ENCODE peak calls at places on chromosome 1, in seven cellular contexts. One of them, this sample, is unnamed.

GRCh38 chr1:11731719-11732283 is 4.1 kb upstream of the AGTRAP start:
- DNase-seq in stimulated activated naive B cell treated with anti-CD40 and anti-IgM and Interleukin-4, amounts not matched to agents 10 μg/mL and 1 μg/mL and 100 μg/mL, for 72 hours: no peak
- DNase-seq in fibroblast of mammary gland: peak; percentile 42
- DNase-seq in AG04450: peak; percentile 37
- DNase-seq in stimulated activated naive CD8-positive, alpha-beta T cell treated with anti-CD3 and anti-CD28 coated beads, Interleukin-15, Interleukin-2, amounts not matched to agents 100 U/mL and 50 U/mL, for 24 hours: peak; percentile 48
- DNase-seq in Ammon's horn: peak; percentile 95
- DNase-seq in prostate gland: peak; percentile 77
- DNase-seq in this sample: no peak

GRCh38 chr1:202084791-202085681 is 37.7 kb upstream of the GPR37L1 start:
- DNase-seq in stimulated activated naive B cell treated with anti-CD40 and anti-IgM and Interleukin-4, amounts not matched to agents 10 μg/mL and 1 μg/mL and 100 μg/mL, for 72 hours: no peak
- DNase-seq in fibroblast of mammary gland: no peak
- DNase-seq in AG04450: no peak
- DNase-seq in stimulated activated naive CD8-positive, alpha-beta T cell treated with anti-CD3 and anti-CD28 coated beads, Interleukin-15, Interleukin-2, amounts not matched to agents 100 U/mL and 50 U/mL, for 24 hours: no peak
- DNase-seq in Ammon's horn: peak; percentile 94
- DNase-seq in prostate gland: peak; percentile 76
- DNase-seq in this sample: no peak

GRCh38 chr1:23371987-23372386 is 2.4 kb upstream of the ZNF436 start:
- DNase-seq in stimulated activated naive B cell treated with anti-CD40 and anti-IgM and Interleukin-4, amounts not matched to agents 10 μg/mL and 1 μg/mL and 100 μg/mL, for 72 hours: no peak
- DNase-seq in fibroblast of mammary gland: peak; percentile 32
- DNase-seq in AG04450: no peak
- DNase-seq in stimulated activated naive CD8-positive, alpha-beta T cell treated with anti-CD3 and anti-CD28 coated beads, Interleukin-15, Interleukin-2, amounts not matched to agents 100 U/mL and 50 U/mL, for 24 hours: no peak
- DNase-seq in Ammon's horn: no peak
- DNase-seq in prostate gland: no peak
- DNase-seq in this sample: no peak

GRCh38 chr1:88210088-88210825 is 473.8 kb upstream of the PKN2 start:
- DNase-seq in stimulated activated naive B cell treated with anti-CD40 and anti-IgM and Interleukin-4, amounts not matched to agents 10 μg/mL and 1 μg/mL and 100 μg/mL, for 72 hours: no peak
- DNase-seq in fibroblast of mammary gland: no peak
- DNase-seq in AG04450: no peak
- DNase-seq in stimulated activated naive CD8-positive, alpha-beta T cell treated with anti-CD3 and anti-CD28 coated beads, Interleukin-15, Interleukin-2, amounts not matched to agents 100 U/mL and 50 U/mL, for 24 hours: no peak
- DNase-seq in Ammon's horn: no peak
- DNase-seq in prostate gland: no peak
- DNase-seq in this sample: no peak

GRCh38 chr1:15075812-15076211 is 77.7 kb upstream of the TMEM51 start:
- DNase-seq in stimulated activated naive B cell treated with anti-CD40 and anti-IgM and Interleukin-4, amounts not matched to agents 10 μg/mL and 1 μg/mL and 100 μg/mL, for 72 hours: no peak
- DNase-seq in fibroblast of mammary gland: no peak
- DNase-seq in AG04450: no peak
- DNase-seq in stimulated activated naive CD8-positive, alpha-beta T cell treated with anti-CD3 and anti-CD28 coated beads, Interleukin-15, Interleukin-2, amounts not matched to agents 100 U/mL and 50 U/mL, for 24 hours: no peak
- DNase-seq in Ammon's horn: no peak
- DNase-seq in prostate gland: no peak
- DNase-seq in this sample: no peak

GRCh38 chr1:10613861-10614260 is 139.1 kb downstream of the PEX14 start:
- DNase-seq in stimulated activated naive B cell treated with anti-CD40 and anti-IgM and Interleukin-4, amounts not matched to agents 10 μg/mL and 1 μg/mL and 100 μg/mL, for 72 hours: no peak
- DNase-seq in fibroblast of mammary gland: no peak
- DNase-seq in AG04450: no peak
- DNase-seq in stimulated activated naive CD8-positive, alpha-beta T cell treated with anti-CD3 and anti-CD28 coated beads, Interleukin-15, Interleukin-2, amounts not matched to agents 100 U/mL and 50 U/mL, for 24 hours: no peak
- DNase-seq in Ammon's horn: no peak
- DNase-seq in prostate gland: no peak
- DNase-seq in this sample: no peak

GRCh38 chr1:178241837-178242236 is 147.9 kb downstream of the RASAL2 start:
- DNase-seq in stimulated activated naive B cell treated with anti-CD40 and anti-IgM and Interleukin-4, amounts not matched to agents 10 μg/mL and 1 μg/mL and 100 μg/mL, for 72 hours: no peak
- DNase-seq in fibroblast of mammary gland: no peak
- DNase-seq in AG04450: no peak
- DNase-seq in stimulated activated naive CD8-positive, alpha-beta T cell treated with anti-CD3 and anti-CD28 coated beads, Interleukin-15, Interleukin-2, amounts not matched to agents 100 U/mL and 50 U/mL, for 24 hours: no peak
- DNase-seq in Ammon's horn: no peak
- DNase-seq in prostate gland: no peak
- DNase-seq in this sample: no peak

GRCh38 chr1:11690669-11691301 is 725 bp upstream of the DRAXIN start:
- DNase-seq in stimulated activated naive B cell treated with anti-CD40 and anti-IgM and Interleukin-4, amounts not matched to agents 10 μg/mL and 1 μg/mL and 100 μg/mL, for 72 hours: no peak
- DNase-seq in fibroblast of mammary gland: no peak
- DNase-seq in AG04450: no peak
- DNase-seq in stimulated activated naive CD8-positive, alpha-beta T cell treated with anti-CD3 and anti-CD28 coated beads, Interleukin-15, Interleukin-2, amounts not matched to agents 100 U/mL and 50 U/mL, for 24 hours: no peak
- DNase-seq in Ammon's horn: no peak
- DNase-seq in prostate gland: no peak
- DNase-seq in this sample: no peak

GRCh38 chr1:204419064-204419403 is 7.4 kb upstream of the PPP1R15B start:
- DNase-seq in stimulated activated naive B cell treated with anti-CD40 and anti-IgM and Interleukin-4, amounts not matched to agents 10 μg/mL and 1 μg/mL and 100 μg/mL, for 72 hours: no peak
- DNase-seq in fibroblast of mammary gland: no peak
- DNase-seq in AG04450: no peak
- DNase-seq in stimulated activated naive CD8-positive, alpha-beta T cell treated with anti-CD3 and anti-CD28 coated beads, Interleukin-15, Interleukin-2, amounts not matched to agents 100 U/mL and 50 U/mL, for 24 hours: no peak
- DNase-seq in Ammon's horn: no peak
- DNase-seq in prostate gland: no peak
- DNase-seq in this sample: no peak

GRCh38 chr1:243970077-243970476 is 81.0 kb upstream of the ZBTB18 start:
- DNase-seq in stimulated activated naive B cell treated with anti-CD40 and anti-IgM and Interleukin-4, amounts not matched to agents 10 μg/mL and 1 μg/mL and 100 μg/mL, for 72 hours: no peak
- DNase-seq in fibroblast of mammary gland: no peak
- DNase-seq in AG04450: no peak
- DNase-seq in stimulated activated naive CD8-positive, alpha-beta T cell treated with anti-CD3 and anti-CD28 coated beads, Interleukin-15, Interleukin-2, amounts not matched to agents 100 U/mL and 50 U/mL, for 24 hours: no peak
- DNase-seq in Ammon's horn: no peak
- DNase-seq in prostate gland: no peak
- DNase-seq in this sample: no peak

GRCh38 chr1:11248169-11248568 is 14.2 kb downstream of the MTOR start:
- DNase-seq in stimulated activated naive B cell treated with anti-CD40 and anti-IgM and Interleukin-4, amounts not matched to agents 10 μg/mL and 1 μg/mL and 100 μg/mL, for 72 hours: no peak
- DNase-seq in fibroblast of mammary gland: no peak
- DNase-seq in AG04450: no peak
- DNase-seq in stimulated activated naive CD8-positive, alpha-beta T cell treated with anti-CD3 and anti-CD28 coated beads, Interleukin-15, Interleukin-2, amounts not matched to agents 100 U/mL and 50 U/mL, for 24 hours: no peak
- DNase-seq in Ammon's horn: no peak
- DNase-seq in prostate gland: no peak
- DNase-seq in this sample: no peak

GRCh38 chr1:1013922-1014617 is 773 bp downstream of the ISG15 start:
- DNase-seq in stimulated activated naive B cell treated with anti-CD40 and anti-IgM and Interleukin-4, amounts not matched to agents 10 μg/mL and 1 μg/mL and 100 μg/mL, for 72 hours: no peak
- DNase-seq in fibroblast of mammary gland: peak; percentile 28
- DNase-seq in AG04450: no peak
- DNase-seq in stimulated activated naive CD8-positive, alpha-beta T cell treated with anti-CD3 and anti-CD28 coated beads, Interleukin-15, Interleukin-2, amounts not matched to agents 100 U/mL and 50 U/mL, for 24 hours: peak; percentile 48
- DNase-seq in Ammon's horn: no peak
- DNase-seq in prostate gland: no peak
- DNase-seq in this sample: no peak

GRCh38 chr1:97078847-97079246 is 357.3 kb downstream of the PTBP2 start:
- DNase-seq in stimulated activated naive B cell treated with anti-CD40 and anti-IgM and Interleukin-4, amounts not matched to agents 10 μg/mL and 1 μg/mL and 100 μg/mL, for 72 hours: no peak
- DNase-seq in fibroblast of mammary gland: no peak
- DNase-seq in AG04450: no peak
- DNase-seq in stimulated activated naive CD8-positive, alpha-beta T cell treated with anti-CD3 and anti-CD28 coated beads, Interleukin-15, Interleukin-2, amounts not matched to agents 100 U/mL and 50 U/mL, for 24 hours: no peak
- DNase-seq in Ammon's horn: no peak
- DNase-seq in prostate gland: no peak
- DNase-seq in this sample: no peak

GRCh38 chr1:64539808-64540207 is 69.9 kb downstream of the CACHD1 start:
- DNase-seq in stimulated activated naive B cell treated with anti-CD40 and anti-IgM and Interleukin-4, amounts not matched to agents 10 μg/mL and 1 μg/mL and 100 μg/mL, for 72 hours: no peak
- DNase-seq in fibroblast of mammary gland: peak; percentile 76
- DNase-seq in AG04450: no peak
- DNase-seq in stimulated activated naive CD8-positive, alpha-beta T cell treated with anti-CD3 and anti-CD28 coated beads, Interleukin-15, Interleukin-2, amounts not matched to agents 100 U/mL and 50 U/mL, for 24 hours: no peak
- DNase-seq in Ammon's horn: no peak
- DNase-seq in prostate gland: peak; percentile 26
- DNase-seq in this sample: no peak

GRCh38 chr1:45619149-45619921 is 4.5 kb downstream of the CCDC17 start:
- DNase-seq in stimulated activated naive B cell treated with anti-CD40 and anti-IgM and Interleukin-4, amounts not matched to agents 10 μg/mL and 1 μg/mL and 100 μg/mL, for 72 hours: no peak
- DNase-seq in fibroblast of mammary gland: no peak
- DNase-seq in AG04450: no peak
- DNase-seq in stimulated activated naive CD8-positive, alpha-beta T cell treated with anti-CD3 and anti-CD28 coated beads, Interleukin-15, Interleukin-2, amounts not matched to agents 100 U/mL and 50 U/mL, for 24 hours: no peak
- DNase-seq in Ammon's horn: no peak
- DNase-seq in prostate gland: no peak
- DNase-seq in this sample: no peak

GRCh38 chr1:150642296-150642695 is 12.9 kb upstream of the ENSA start:
- DNase-seq in stimulated activated naive B cell treated with anti-CD40 and anti-IgM and Interleukin-4, amounts not matched to agents 10 μg/mL and 1 μg/mL and 100 μg/mL, for 72 hours: no peak
- DNase-seq in fibroblast of mammary gland: no peak
- DNase-seq in AG04450: no peak
- DNase-seq in stimulated activated naive CD8-positive, alpha-beta T cell treated with anti-CD3 and anti-CD28 coated beads, Interleukin-15, Interleukin-2, amounts not matched to agents 100 U/mL and 50 U/mL, for 24 hours: no peak
- DNase-seq in Ammon's horn: no peak
- DNase-seq in prostate gland: no peak
- DNase-seq in this sample: no peak

GRCh38 chr1:220692436-220693228 is 2.5 kb downstream of the C1orf115 start:
- DNase-seq in stimulated activated naive B cell treated with anti-CD40 and anti-IgM and Interleukin-4, amounts not matched to agents 10 μg/mL and 1 μg/mL and 100 μg/mL, for 72 hours: no peak
- DNase-seq in fibroblast of mammary gland: peak; percentile 12
- DNase-seq in AG04450: no peak
- DNase-seq in stimulated activated naive CD8-positive, alpha-beta T cell treated with anti-CD3 and anti-CD28 coated beads, Interleukin-15, Interleukin-2, amounts not matched to agents 100 U/mL and 50 U/mL, for 24 hours: no peak
- DNase-seq in Ammon's horn: no peak
- DNase-seq in prostate gland: no peak
- DNase-seq in this sample: no peak

GRCh38 chr1:2258122-2258812 is 30.1 kb downstream of the SKI start:
- DNase-seq in stimulated activated naive B cell treated with anti-CD40 and anti-IgM and Interleukin-4, amounts not matched to agents 10 μg/mL and 1 μg/mL and 100 μg/mL, for 72 hours: no peak
- DNase-seq in fibroblast of mammary gland: no peak
- DNase-seq in AG04450: no peak
- DNase-seq in stimulated activated naive CD8-positive, alpha-beta T cell treated with anti-CD3 and anti-CD28 coated beads, Interleukin-15, Interleukin-2, amounts not matched to agents 100 U/mL and 50 U/mL, for 24 hours: no peak
- DNase-seq in Ammon's horn: no peak
- DNase-seq in prostate gland: no peak
- DNase-seq in this sample: no peak

This sample was measured in GM10248.